ENCODE peak calls at places on chromosomes 3 and 15, in five cellular contexts. M is DND-41, N is adrenal gland, E is cardiac muscle cell, O is A673. B is an unnamed sample.

GRCh38 chr3:141386080-141386594 is 17.8 kb downstream of the ZBTB38 start:
- DNase-seq in E (no peak), N (no peak), O (no peak), M (no peak), B (no peak)

GRCh38 chr3:5729852-5730251 is 542.3 kb downstream of the EDEM1 start:
- DNase-seq in E (no peak), N (no peak), M (no peak), O (no peak), B (no peak)

GRCh38 chr3:133742351-133743091 is 3.7 kb upstream of the TF start:
- DNase-seq in N (no peak), E (no peak), O (no peak), M (no peak), B (no peak)

GRCh38 chr3:69562001-69562400 is 176.1 kb upstream of the FRMD4B start:
- DNase-seq in E (peak; percentile 36), N (no peak), O (no peak), M (no peak), B (no peak)

GRCh38 chr3:140143670-140144069 is 208.7 kb downstream of the CLSTN2 start:
- DNase-seq in M (no peak), N (no peak), O (no peak), E (no peak), B (no peak)

GRCh38 chr15:89139613-89140499 is 51.6 kb downstream of the ABHD2 start:
- DNase-seq in M (no peak), N (no peak), O (peak; percentile 51), E (peak; percentile 20), B (no peak)

GRCh38 chr15:33679065-33679464 is 289.2 kb upstream of the CHRM5 start:
- DNase-seq in O (no peak), E (no peak), N (no peak), M (no peak), B (no peak)

GRCh38 chr3:45906681-45907220 is 20.4 kb downstream of the CCR9 start:
- DNase-seq in O (no peak), N (no peak), M (no peak), E (peak; percentile 64), B (no peak)

GRCh38 chr3:80192871-80193270 is 425.1 kb upstream of the ROBO1 start:
- DNase-seq in E (no peak), N (no peak), M (no peak), O (no peak), B (no peak)

GRCh38 chr3:120642368-120642948 is 39.6 kb downstream of the HGD start:
- DNase-seq in N (no peak), E (no peak), M (no peak), O (no peak), B (no peak)

GRCh38 chr15:70023769-70024491 is 73.8 kb downstream of the TLE3 start:
- DNase-seq in O (peak; percentile 75), E (peak; percentile 30), M (no peak), N (no peak), B (peak; percentile 51)

GRCh38 chr3:174891524-174892203 is 32.5 kb downstream of the NAALADL2 start:
- DNase-seq in E (peak; percentile 1), N (no peak), M (no peak), O (no peak), B (peak; percentile 58)

GRCh38 chr3:125593991-125594574 is 1.2 kb downstream of the OSBPL11 start:
- DNase-seq in O (peak; percentile 17), N (peak; percentile 3), M (no peak), E (no peak), B (no peak)

GRCh38 chr15:95371664-95372063 is 958.8 kb upstream of the NR2F2 start:
- DNase-seq in O (no peak), M (no peak), E (no peak), N (no peak), B (no peak)

GRCh38 chr3:107756649-107757048 is 233.9 kb downstream of the BBX start:
- DNase-seq in O (no peak), M (no peak), E (no peak), N (no peak), B (no peak)

GRCh38 chr3:127565711-127566110 is 24.8 kb downstream of the TPRA1 start:
- DNase-seq in M (no peak), E (no peak), N (no peak), O (no peak), B (no peak)

GRCh38 chr3:25084016-25084415 is 344.0 kb upstream of the RARB start:
- DNase-seq in M (no peak), O (no peak), N (no peak), E (no peak), B (no peak)

GRCh38 chr3:9158865-9159630 is 90.4 kb downstream of the SRGAP3 start:
- DNase-seq in E (no peak), O (no peak), N (no peak), M (no peak), B (no peak)

GRCh38 chr15:80556694-80557367 is 138.3 kb upstream of the ABHD17C start:
- DNase-seq in O (no peak), N (no peak), M (no peak), E (peak; percentile 62), B (peak; percentile 85)

GRCh38 chr3:120637836-120638559 is 41.9 kb downstream of the NDUFB4 start:
- DNase-seq in M (no peak), O (peak; percentile 6), N (no peak), E (no peak), B (no peak)

GRCh38 chr15:96622714-96623113 is 292.2 kb downstream of the NR2F2 start:
- DNase-seq in O (no peak), N (no peak), E (no peak), M (no peak), B (no peak)

DNA sequence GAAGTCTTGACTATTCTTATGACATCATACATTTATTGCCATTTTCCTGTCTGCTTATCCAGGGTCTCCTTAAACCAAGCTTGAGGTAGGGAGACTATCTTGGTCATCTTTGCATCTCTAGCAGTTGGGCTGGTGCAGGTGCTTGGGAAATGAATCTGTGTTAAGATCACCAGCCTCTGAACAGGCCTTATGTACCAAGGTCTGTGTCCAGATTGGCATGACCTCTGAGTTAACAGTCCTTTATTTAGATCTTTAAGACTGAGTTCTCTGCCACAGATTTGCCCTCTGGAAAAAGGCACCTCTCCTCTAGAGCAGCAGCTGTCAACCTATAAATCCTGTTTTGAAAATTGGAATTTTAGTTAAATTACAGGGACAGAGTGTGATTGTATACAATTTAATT is 35.4 kb downstream of the RAB7A start:
- DNase-seq in M (no peak), N (no peak), O (no peak), E (no peak), B (no peak)
- H3K4me1 ChIP-seq in M (no peaks in the 10 kb centered on the region), N (peaks cover 12% of the 10 kb centered on the region), O (no peaks in the 10 kb centered on the region), E (peaks cover 13% of the 10 kb centered on the region), B (peaks cover 15% of the 10 kb centered on the region)

GRCh38 chr3:37098884-37099283 is 75.5 kb downstream of the LRRFIP2 start:
- DNase-seq in M (no peak), E (no peak), N (no peak), O (no peak), B (no peak)

GRCh38 chr3:37099469-37099868 is 74.9 kb downstream of the LRRFIP2 start:
- DNase-seq in N (no peak), O (no peak), E (no peak), M (no peak), B (no peak)

GRCh38 chr3:37097776-37098175 is 76.6 kb downstream of the LRRFIP2 start:
- DNase-seq in E (no peak), O (no peak), M (no peak), N (no peak), B (no peak)

GRCh38 chr3:37096292-37096691 is 78.1 kb downstream of the LRRFIP2 start:
- DNase-seq in E (no peak), O (peak; percentile 62), M (no peak), N (no peak), B (no peak)

GRCh38 chr3:37096972-37097371 is 77.4 kb downstream of the LRRFIP2 start:
- DNase-seq in N (no peak), E (no peak), M (no peak), O (no peak), B (no peak)
- H3K27ac ChIP-seq in N (peak overlapping the region; percentile 55), E (no peak overlapping the region), M (no peak overlapping the region), O (no peak overlapping the region), B (peak overlapping the region; percentile 2)

GRCh38 chr15:73965730-73966103 is 26.4 kb downstream of the STOML1 start:
- DNase-seq in E (no peak), O (no peak), M (peak; percentile 63), N (no peak), B (no peak)

GRCh38 chr15:73964736-73965093 is 27.4 kb downstream of the STOML1 start:
- DNase-seq in N (peak; percentile 84), E (peak; percentile 85), M (peak; percentile 87), O (peak; percentile 87), B (peak; percentile 82)

GRCh38 chr15:73962409-73962808 is 29.7 kb downstream of the STOML1 start:
- DNase-seq in O (no peak), N (no peak), M (no peak), E (no peak), B (no peak)

GRCh38 chr15:73968461-73968860 is 23.6 kb downstream of the STOML1 start:
- DNase-seq in N (no peak), O (no peak), M (no peak), E (no peak), B (no peak)

DNA sequence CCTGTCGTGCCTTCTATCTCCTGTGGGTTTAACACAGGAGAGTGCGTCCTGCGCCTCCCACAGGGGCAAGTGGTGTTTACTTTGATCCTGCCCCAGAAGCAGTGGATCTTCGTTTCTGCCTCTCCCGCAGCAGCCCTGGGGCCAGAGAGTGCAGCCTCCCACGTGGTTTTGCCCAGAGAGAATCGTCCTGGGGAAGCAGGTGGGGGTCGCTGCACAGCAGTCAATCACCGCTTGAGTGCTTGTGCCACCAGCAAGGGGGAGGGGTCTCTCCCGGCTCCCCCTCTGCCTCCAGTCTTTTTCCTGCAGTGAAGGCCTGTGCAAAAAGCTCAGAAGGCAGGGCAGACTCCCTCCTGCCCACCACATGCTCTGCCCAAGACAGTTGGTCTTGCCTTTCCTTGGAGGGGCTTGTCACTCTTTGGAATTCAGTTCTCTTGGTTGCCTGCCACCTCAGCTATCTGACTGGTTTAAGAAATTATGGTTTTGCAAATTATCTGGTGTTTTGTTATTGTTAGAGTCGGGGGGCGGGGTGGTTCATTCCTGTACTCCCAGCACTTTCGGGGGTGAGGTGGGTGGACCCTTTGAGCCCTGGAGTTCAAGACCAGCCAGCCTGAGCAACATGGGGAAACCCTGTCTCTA is 26.9 kb downstream of the STOML1 start:
- DNase-seq in O (no peak), E (peak; percentile 48), N (no peak), M (peak; percentile 45), B (no peak)
- TF ChIP-seq CTCF in O (peak; percentile 33), E (no peak), N (no peak), M (no peak), B (no peak)

GRCh38 chr15:51331141-51331540 is 7.3 kb downstream of the CYP19A1 start:
- DNase-seq in O (no peak), M (no peak), N (no peak), E (peak; percentile 48), B (no peak)

GRCh38 chr15:51322622-51323296 is 15.6 kb downstream of the CYP19A1 start:
- DNase-seq in E (no peak), M (no peak), N (no peak), O (no peak), B (peak; percentile 60)

GRCh38 chr15:51325167-51325566 is 13.2 kb downstream of the CYP19A1 start:
- DNase-seq in M (no peak), N (no peak), O (no peak), E (no peak), B (no peak)

GRCh38 chr15:51323749-51324148 is 14.6 kb downstream of the CYP19A1 start:
- DNase-seq in N (no peak), O (no peak), M (no peak), E (no peak), B (no peak)

DNA sequence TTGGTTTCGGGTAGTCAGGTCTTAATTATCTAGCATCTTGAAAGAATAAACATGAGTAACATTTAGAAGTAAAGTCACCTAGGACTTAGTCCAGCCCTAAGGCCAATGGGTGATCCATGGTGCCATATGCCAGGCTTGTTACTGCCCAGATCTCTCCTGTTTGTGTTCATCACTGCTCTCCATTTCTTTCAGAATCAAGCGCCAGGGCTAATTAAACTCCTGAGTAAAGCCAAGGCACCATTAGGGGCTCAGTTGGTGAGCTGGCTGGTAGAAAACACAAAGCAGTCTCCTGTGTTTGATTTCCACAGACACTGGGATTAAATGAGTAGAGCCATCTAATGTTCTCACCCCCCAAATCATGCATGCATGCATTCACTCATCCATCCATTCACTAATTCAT is 11.3 kb downstream of the CYP19A1 start:
- DNase-seq in O (no peak), N (no peak), E (no peak), M (no peak), B (no peak)
- H3K4me1 ChIP-seq in O (no peaks in the 10 kb centered on the region), N (no peaks in the 10 kb centered on the region), E (no peaks in the 10 kb centered on the region), M (no peaks in the 10 kb centered on the region), B (peaks cover 3% of the 10 kb centered on the region)